ENCODE peak calls at places on chromosomes 12 and 14, in eight cellular contexts. C, B, E, D, M, I, Q and P are unnamed samples.

GRCh38 chr12:42652048-42652447 is 62.5 kb upstream of the PRICKLE1 start:
- DNase-seq in Q (no peak), I (no peak), B (no peak), E (peak), C (no peak), D (no peak), M (no peak), P (no peak)

GRCh38 chr14:99127651-99128167 is 144.3 kb downstream of the BCL11B start:
- DNase-seq in Q (no peak), D (no peak), C (no peak), I (no peak), E (peak), B (no peak), M (peak), P (no peak)

GRCh38 chr12:38904932-38905479 is 385 bp downstream of the CPNE8 start:
- DNase-seq in Q (peak), B (peak), I (peak), C (no peak), D (peak), M (peak), E (peak), P (no peak)

GRCh38 chr12:31929140-31929526 is 30.1 kb upstream of the RESF1 start:
- DNase-seq in M (no peak), B (no peak), C (no peak), I (no peak), E (no peak), D (peak), Q (no peak), P (no peak)

GRCh38 chr12:52032431-52032796 is 18.8 kb upstream of the NR4A1 start:
- DNase-seq in Q (peak), I (peak), C (peak), B (no peak), D (no peak), E (peak), M (peak), P (no peak)

GRCh38 chr12:80936642-80937390 is 918 bp downstream of the LIN7A start:
- DNase-seq in B (peak), I (peak), D (peak), M (no peak), C (no peak), E (peak), Q (peak), P (no peak)

GRCh38 chr12:118520428-118520827 is 144.1 kb downstream of the SUDS3 start:
- DNase-seq in B (no peak), Q (no peak), M (no peak), C (no peak), D (no peak), I (no peak), E (no peak), P (no peak)

GRCh38 chr14:61564623-61565091 is 130.7 kb upstream of the HIF1A start:
- DNase-seq in B (no peak), M (no peak), Q (peak), C (peak), I (peak), E (peak), D (no peak), P (no peak)

GRCh38 chr14:44372807-44373497 is 134.1 kb downstream of the FSCB start:
- DNase-seq in C (no peak), B (no peak), I (no peak), Q (no peak), D (no peak), E (no peak), M (no peak), P (no peak)

GRCh38 chr12:42588981-42589464 is 523 bp downstream of the PRICKLE1 start:
- DNase-seq in C (no peak), Q (peak), B (peak), D (no peak), M (no peak), E (peak), I (peak), P (peak)

GRCh38 chr12:5549011-5549410 is 117.1 kb downstream of the NTF3 start:
- DNase-seq in D (no peak), E (no peak), C (no peak), I (no peak), M (no peak), Q (no peak), B (no peak), P (no peak)

GRCh38 chr12:8698132-8698829 is 490 bp downstream of the RIMKLB start:
- DNase-seq in E (peak), I (no peak), D (peak), Q (peak), C (peak), B (peak), M (peak), P (peak)

GRCh38 chr14:57533214-57533613 is 39.6 kb upstream of the CCDC198 start:
- DNase-seq in E (peak), D (peak), Q (peak), M (no peak), C (no peak), I (peak), B (no peak), P (peak)

GRCh38 chr12:96220902-96221301 is 26.7 kb downstream of the ELK3 start:
- DNase-seq in M (no peak), Q (peak), I (peak), C (peak), E (no peak), D (no peak), B (no peak), P (no peak)

GRCh38 chr14:74219277-74219676 is 20.0 kb upstream of the VSX2 start:
- DNase-seq in B (no peak), M (no peak), C (no peak), E (no peak), Q (no peak), D (no peak), I (no peak), P (no peak)

GRCh38 chr12:49505672-49506071 is 33.2 kb upstream of the KCNH3 start:
- DNase-seq in E (no peak), B (no peak), C (peak), Q (peak), I (no peak), M (no peak), D (no peak), P (no peak)

DNA sequence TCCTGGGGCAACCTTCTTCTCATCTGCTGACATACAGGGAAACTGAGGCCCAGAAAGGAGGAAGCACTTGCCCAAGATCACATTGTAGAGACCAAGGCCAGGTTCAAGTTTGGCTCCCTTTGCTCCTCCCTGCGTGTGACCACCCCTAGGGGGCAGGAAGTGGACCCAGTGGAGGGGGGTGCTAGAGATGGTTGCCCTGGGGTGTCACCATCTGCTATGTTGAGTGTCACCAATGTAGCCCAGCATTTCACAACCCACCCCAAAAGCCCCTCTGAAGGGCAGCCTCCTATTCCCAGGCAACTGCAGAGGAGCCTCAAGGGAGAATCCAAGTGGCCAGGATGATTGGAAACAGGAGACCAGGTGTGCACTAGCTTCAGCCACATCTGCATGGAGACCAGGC is 12.0 kb upstream of the RBM19 start:
- DNase-seq in E (no peak), I (no peak), M (no peak), D (no peak), B (no peak), Q (no peak), C (no peak), P (no peak)
- TF ChIP-seq CTCF in E (no peak), I (no peak), M (no peak), D (no peak), B (no peak), Q (no peak), C (peak), P (no peak)

GRCh38 chr12:75596406-75596805 is 85.0 kb upstream of the KRR1 start:
- DNase-seq in C (no peak), E (no peak), M (no peak), B (no peak), Q (no peak), I (no peak), D (no peak), P (no peak)
- TF ChIP-seq CTCF in C (no peak), E (no peak), M (no peak), B (no peak), Q (no peak), I (no peak), D (no peak), P (no peak)

DNA sequence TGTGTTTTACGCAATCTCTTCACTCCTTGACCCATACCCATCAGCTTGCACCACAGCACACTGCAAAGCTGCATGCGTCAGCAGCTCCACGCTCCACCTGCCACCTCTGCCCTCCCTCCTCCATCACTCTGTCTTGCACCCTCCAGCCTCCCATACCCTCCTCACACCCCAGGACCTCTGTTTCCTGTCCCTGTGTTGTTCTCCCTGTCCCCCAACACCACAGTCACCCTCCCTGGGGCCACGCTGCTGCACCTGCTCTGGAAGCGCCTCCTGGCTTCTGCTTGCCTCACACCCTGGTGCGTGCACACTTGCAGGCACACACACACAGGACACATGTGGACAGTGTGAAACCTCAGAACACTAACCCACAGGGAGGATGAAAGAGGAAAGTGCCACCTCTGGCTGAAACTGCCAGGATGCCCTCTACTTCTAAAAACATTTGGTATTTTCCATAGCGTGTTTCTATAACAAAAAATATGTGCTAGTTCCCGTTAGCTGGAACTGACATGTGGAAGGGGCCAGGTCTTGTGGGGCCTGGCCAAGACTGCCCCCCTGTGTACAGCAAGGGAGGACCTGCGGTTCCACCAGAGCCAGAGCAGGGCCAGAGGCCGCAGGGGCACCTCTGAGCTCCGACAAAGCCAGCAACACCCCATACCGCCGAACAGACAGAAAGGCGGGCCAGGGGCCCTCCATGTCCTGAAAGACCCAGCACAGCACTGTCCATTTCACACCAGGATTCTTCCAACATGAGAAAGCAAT is 10.0 kb downstream of the BRF1 start:
- DNase-seq in C (no peak), Q (no peak), D (no peak), E (no peak), B (no peak), M (no peak), I (no peak), P (no peak)
- TF ChIP-seq CTCF in C (no peak), Q (no peak), D (no peak), E (no peak), B (no peak), M (no peak), I (peak), P (no peak)

GRCh38 chr12:15627995-15628945 is 160.9 kb downstream of the EPS8 start:
- DNase-seq in E (peak), C (peak), I (no peak), M (no peak), D (no peak), Q (peak), B (no peak), P (no peak)
- TF ChIP-seq CTCF in E (no peak), C (no peak), I (no peak), M (no peak), D (no peak), Q (no peak), B (no peak), P (no peak)

GRCh38 chr14:101057394-101057793 is 153.9 kb upstream of the RTL1 start:
- DNase-seq in M (no peak), D (no peak), I (no peak), E (no peak), Q (no peak), C (no peak), B (no peak), P (no peak)
- TF ChIP-seq CTCF in M (no peak), D (no peak), I (no peak), E (no peak), Q (no peak), C (no peak), B (no peak), P (no peak)

DNA sequence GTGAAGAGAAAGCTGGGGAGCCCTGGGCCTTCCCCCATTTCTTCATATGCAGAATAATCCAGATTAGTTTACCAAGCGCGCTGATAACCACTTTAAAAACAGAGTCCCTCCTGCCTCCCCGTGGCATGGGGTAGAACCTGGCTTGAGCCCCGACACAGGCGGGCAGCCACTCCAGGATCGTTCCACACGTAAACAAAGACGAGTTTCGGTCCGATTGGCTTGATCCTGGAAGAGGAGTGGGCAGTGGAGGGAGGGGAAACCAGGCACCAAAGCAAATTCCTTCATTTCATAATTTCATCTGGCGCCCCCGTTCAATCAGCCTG is 909 bp upstream of the GPRC5A start:
- DNase-seq in M (no peak), B (no peak), C (no peak), D (no peak), Q (peak), E (no peak), I (no peak), P (no peak)
- TF ChIP-seq CTCF in M (no peak), B (no peak), C (no peak), D (no peak), Q (no peak), E (peak), I (no peak), P (no peak)

GRCh38 chr12:110227138-110227537 is 53.9 kb upstream of the ATP2A2 start:
- DNase-seq in B (no peak), M (no peak), D (no peak), I (no peak), Q (no peak), E (no peak), C (no peak), P (no peak)

GRCh38 chr12:110222027-110222426 is 59.0 kb upstream of the ATP2A2 start:
- DNase-seq in E (no peak), I (no peak), M (no peak), C (no peak), D (no peak), B (no peak), Q (no peak), P (no peak)

GRCh38 chr12:110223777-110224378 is 57.2 kb upstream of the ATP2A2 start:
- DNase-seq in I (no peak), E (no peak), D (no peak), M (no peak), C (peak), Q (peak), B (no peak), P (no peak)

GRCh38 chr12:110222433-110222832 is 58.6 kb upstream of the ATP2A2 start:
- DNase-seq in E (no peak), C (no peak), Q (no peak), B (no peak), M (no peak), D (no peak), I (no peak), P (no peak)

DNA sequence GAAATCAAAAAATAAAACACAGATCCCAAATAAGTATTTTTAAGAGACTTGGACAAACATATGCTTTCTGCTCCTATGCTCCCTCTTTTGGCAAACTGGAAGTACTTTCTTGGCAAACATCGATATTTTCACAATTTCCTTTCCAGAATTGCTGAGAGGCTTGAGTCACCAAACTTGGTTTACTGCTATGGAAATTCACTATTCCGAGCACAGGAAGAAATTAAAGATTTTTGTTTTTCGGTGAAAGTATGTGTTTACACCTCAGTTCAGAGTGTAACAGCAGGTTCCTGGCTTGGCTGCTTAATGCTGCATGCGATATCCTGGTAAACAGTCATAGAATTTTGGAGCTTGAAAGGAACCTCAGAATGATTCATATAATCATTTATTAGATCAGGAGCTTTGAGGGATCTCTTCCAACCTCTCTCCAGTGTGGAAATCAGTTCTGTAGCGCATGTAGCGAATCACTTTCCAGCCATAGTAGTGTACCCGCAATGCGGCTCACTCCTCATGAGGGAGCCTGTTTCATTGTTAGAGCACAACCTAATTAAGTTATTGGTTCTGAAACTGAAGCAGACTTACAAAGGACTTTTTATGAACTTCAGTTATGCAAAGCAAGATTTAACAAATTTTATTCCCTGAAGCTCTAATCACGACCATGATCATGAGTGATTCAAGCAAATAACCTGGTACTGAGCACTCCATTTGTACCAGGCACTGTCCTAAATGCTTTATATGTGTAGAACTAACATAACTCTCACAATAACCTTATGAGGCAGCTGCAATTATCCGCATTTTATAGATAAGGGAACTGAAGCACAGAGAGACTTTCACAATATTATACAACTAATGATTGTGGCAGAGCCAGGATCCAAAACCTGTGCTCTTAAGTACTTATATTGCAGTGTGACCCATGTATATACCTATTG is 56.4 kb upstream of the ATP2A2 start:
- DNase-seq in C (peak), Q (peak), D (no peak), B (no peak), I (peak), E (peak), M (peak), P (no peak)
- TF ChIP-seq CTCF in C (peak), Q (peak), D (no peak), B (peak), I (peak), E (peak), M (no peak), P (peak)

GRCh38 chr12:55955800-55956508 is 9.9 kb downstream of the PMEL start:
- DNase-seq in E (peak), M (no peak), C (peak), I (peak), B (no peak), D (peak), Q (peak), P (peak)
- TF ChIP-seq CTCF in E (peak), M (no peak), C (peak), I (peak), B (peak), D (peak), Q (peak), P (peak)

DNA sequence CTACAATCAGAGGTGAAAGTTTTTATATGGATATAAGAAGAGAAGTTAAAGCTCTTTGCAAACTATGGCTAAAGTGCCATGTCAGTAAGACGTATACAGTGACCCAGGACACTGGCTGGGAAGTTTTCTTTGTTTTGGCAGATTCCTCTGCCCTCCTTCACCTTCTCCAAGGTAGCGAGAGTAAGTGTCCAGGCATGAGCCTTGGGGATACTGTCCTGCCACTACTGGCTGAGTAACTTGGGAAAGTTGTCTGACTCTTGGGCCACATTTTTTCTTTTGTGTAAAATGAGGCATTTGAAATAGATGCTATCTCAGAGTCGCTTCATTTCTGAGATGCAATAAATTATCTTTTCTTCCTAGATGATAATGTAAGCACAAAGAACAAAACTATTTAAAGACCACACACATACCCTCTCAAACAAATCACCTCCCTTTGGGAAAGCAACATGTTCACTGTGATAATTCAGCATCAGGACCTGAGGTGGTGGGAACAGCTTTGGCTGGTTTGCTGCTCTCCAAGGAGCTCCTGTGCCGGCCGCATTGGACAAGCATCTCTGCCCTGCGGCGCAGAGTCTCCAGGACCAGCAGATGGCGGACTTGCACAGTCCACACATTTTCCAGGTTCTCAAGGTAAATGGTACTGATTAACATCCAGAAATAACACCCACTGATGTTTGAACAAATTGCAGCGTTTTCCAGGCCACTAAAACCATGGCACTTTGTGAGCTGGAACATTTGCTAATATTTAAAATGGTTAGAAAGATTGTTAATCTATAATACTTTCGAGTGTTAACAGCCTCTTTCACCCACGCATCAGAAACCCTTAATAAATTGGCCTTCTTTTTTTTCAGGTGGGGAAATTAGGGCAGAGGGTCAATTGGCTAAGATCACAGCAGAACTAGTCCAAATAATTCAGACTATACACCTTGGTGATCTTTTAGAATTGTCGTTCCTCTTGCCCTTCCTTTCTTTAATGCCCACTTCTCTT is 106.2 kb downstream of the PTCSC3 start:
- DNase-seq in B (peak), Q (peak), I (peak), E (peak), C (peak), M (no peak), D (peak), P (peak)
- TF ChIP-seq CTCF in B (peak), Q (peak), I (peak), E (peak), C (peak), M (no peak), D (peak), P (peak)